ENCODE peak calls at places on chromosomes 7 and 10, in eight cellular contexts. V is left lung; M is naive thymus-derived CD4-positive, alpha-beta T cell; W is thoracic aorta; N is upper lobe of right lung; U is lung; L is heart left ventricle; J is lower lobe of right lung. O is an unnamed sample. For H3K4me1, the result is how much of the 10 kb centered on the place peaks cover.

GRCh38 chr10:71212249-71213126 is at the start of gene UNC5B:
- DNase-seq in L (peak), U (peak), M (peak), J (peak), N (peak), W (peak), V (peak), O (peak)

GRCh38 chr7:41048771-41049170 is 654.1 kb downstream of the INHBA start:
- DNase-seq in N (no peak), V (no peak), W (no peak), J (no peak), L (no peak), M (no peak), U (no peak), O (no peak)

GRCh38 chr7:37230221-37230620 is 218.4 kb downstream of the ELMO1 start:
- DNase-seq in W (no peak), M (no peak), J (no peak), L (no peak), N (no peak), V (no peak), U (no peak), O (peak)

GRCh38 chr7:30116771-30117170 is 18.0 kb upstream of the MTURN start:
- DNase-seq in U (no peak), V (no peak), J (no peak), W (peak), N (no peak), L (no peak), M (no peak), O (peak)

GRCh38 chr10:620971-621370 is 68.5 kb downstream of the DIP2C start:
- DNase-seq in L (no peak), U (no peak), M (no peak), J (peak), V (no peak), W (no peak), N (no peak), O (no peak)

GRCh38 chr7:92517626-92518025 is 10.7 kb downstream of the PEX1 start:
- DNase-seq in M (no peak), U (no peak), W (no peak), N (no peak), V (no peak), J (no peak), L (no peak), O (no peak)

GRCh38 chr10:84179059-84179710 is 5.6 kb downstream of the GPR15LG start:
- DNase-seq in V (no peak), J (no peak), W (no peak), U (no peak), N (no peak), M (no peak), L (no peak), O (no peak)

GRCh38 chr10:123573236-123574147 is 92.7 kb upstream of the GPR26 start:
- DNase-seq in W (no peak), L (no peak), N (peak), V (no peak), M (peak), U (peak), J (peak), O (no peak)

GRCh38 chr10:91049961-91050360 is 129.1 kb upstream of the ANKRD1 start:
- DNase-seq in N (no peak), U (no peak), M (no peak), L (no peak), W (no peak), J (no peak), V (no peak), O (no peak)

GRCh38 chr10:100008708-100009282 is 952 bp downstream of the DNMBP start:
- DNase-seq in V (no peak), L (no peak), N (no peak), J (no peak), U (no peak), W (no peak), M (no peak), O (no peak)

GRCh38 chr10:86857097-86857825 is 100.2 kb downstream of the MMRN2 start:
- DNase-seq in M (no peak), U (no peak), N (no peak), V (no peak), L (no peak), W (no peak), J (no peak), O (no peak)

GRCh38 chr10:95444792-95445191 is 116.4 kb downstream of the SORBS1 start:
- DNase-seq in V (no peak), U (no peak), L (no peak), N (no peak), J (no peak), M (no peak), W (no peak), O (no peak)
- H3K27ac ChIP-seq in V (peak), U (no peak), L (peak), N (peak), J (peak), M (no peak), W (peak), O (peak)

DNA sequence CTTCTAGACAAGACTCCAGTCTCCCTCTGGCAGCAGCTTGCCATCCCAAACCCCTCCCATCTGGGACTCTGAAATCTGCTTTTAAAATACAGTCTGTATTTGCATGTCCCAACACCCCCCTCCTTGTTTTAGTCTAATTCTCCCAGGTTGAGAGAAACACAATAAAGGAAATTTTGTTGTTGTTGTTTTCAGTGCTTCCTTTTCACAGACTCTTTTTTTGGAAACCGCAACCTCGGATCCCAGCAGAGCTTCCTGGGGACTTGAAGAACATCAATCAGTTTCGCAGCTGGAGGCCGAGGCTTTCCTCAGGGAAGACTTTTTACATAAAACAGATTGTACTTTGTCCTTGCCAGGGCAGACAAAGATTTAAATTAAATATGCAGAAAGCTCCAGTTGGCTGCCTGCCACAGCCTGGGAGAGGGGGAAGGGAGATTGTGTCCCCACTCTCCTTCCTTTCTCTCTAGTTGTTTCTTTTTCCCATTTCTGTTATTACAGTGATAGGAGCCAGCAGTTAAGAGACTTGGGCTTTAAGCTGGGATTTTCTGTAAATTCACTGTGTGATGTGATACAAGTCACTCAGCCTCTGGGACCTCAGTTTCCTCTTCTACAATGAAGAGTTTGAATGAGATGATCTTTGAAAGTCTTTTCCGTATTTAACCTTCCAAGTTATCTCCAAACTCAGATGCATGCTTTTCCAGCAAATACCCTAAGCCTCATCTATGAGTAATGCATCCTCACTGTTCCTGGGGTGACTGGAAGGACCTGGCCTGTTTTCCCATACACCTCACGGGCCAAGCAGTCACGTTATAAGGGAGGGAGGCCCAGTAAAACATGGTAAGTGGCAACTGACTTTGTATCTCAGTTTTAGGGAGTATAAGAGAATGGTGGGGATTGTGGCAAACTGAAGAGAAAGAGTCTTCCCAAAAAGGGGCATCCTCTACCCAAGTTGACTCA is 192.3 kb downstream of the REEP3 start:
- DNase-seq in N (no peak), U (no peak), W (no peak), V (peak), J (no peak), M (no peak), L (peak), O (no peak)
- H3K4me1 ChIP-seq in N (under half), U (under half), W (under half), V (under half), J (under half), M (under half), L (under half), O (under half)

GRCh38 chr7:151251926-151252835 is 3.7 kb upstream of the SMARCD3 start:
- DNase-seq in N (peak), V (peak), W (no peak), L (peak), M (no peak), J (peak), U (peak), O (no peak)
- H3K27ac ChIP-seq in N (peak), V (peak), W (peak), L (peak), M (no peak), J (peak), U (peak), O (peak)

DNA sequence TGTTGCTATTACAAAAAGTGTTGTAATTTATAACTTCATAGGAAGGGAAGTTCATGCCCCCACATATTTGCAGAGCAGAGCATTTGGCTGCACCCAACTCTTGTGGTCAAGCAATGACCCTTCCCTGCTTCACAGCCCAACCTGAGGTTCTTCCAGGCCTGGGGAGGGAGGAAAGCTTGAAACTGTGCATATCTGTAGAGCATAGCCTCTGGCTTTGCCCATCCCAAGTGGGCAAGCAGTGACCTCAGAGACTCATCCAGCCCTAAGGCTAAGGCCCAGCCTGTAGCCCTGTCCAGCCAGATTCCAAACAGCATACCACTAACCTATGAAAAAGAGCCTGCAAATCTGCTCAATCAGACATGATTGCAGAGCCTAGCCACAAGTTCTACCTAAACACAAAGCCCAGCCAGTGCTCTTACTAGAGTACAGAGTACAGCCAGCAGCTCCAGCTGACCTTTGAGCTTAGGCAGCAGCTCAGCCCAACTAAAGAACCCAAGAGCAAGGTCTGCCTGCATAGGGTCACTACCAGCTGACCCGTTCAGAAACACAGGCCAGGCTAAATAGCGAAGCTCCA is 14.4 kb upstream of the GSTK1 start:
- DNase-seq in J (no peak), U (no peak), W (no peak), M (no peak), N (no peak), L (no peak), V (no peak), O (no peak)
- H3K4me1 ChIP-seq in J (under half), U (under half), W (under half), M (half or more), N (under half), L (under half), V (under half), O (under half)

GRCh38 chr7:147413243-147413642 is 1177.3 kb upstream of the C7orf33 start:
- DNase-seq in J (no peak), M (no peak), N (no peak), V (no peak), L (no peak), U (no peak), W (no peak), O (no peak)

GRCh38 chr7:147415991-147416390 is 1174.6 kb upstream of the C7orf33 start:
- DNase-seq in M (no peak), L (no peak), V (no peak), N (no peak), J (no peak), W (no peak), U (no peak), O (no peak)

GRCh38 chr7:147411011-147411614 is 1179.5 kb upstream of the C7orf33 start:
- DNase-seq in W (no peak), V (no peak), L (no peak), U (no peak), N (no peak), M (no peak), J (no peak), O (no peak)

GRCh38 chr7:147412109-147412508 is 1178.5 kb upstream of the C7orf33 start:
- DNase-seq in W (no peak), L (no peak), M (no peak), N (no peak), U (no peak), V (no peak), J (no peak), O (no peak)

GRCh38 chr7:147412782-147413186 is 1177.8 kb upstream of the C7orf33 start:
- DNase-seq in U (no peak), M (no peak), N (no peak), W (no peak), L (no peak), J (no peak), V (no peak), O (no peak)
- H3K27ac ChIP-seq in U (no peak), M (no peak), N (no peak), W (no peak), L (no peak), J (peak), V (no peak), O (no peak)

GRCh38 chr7:44077061-44077460 is 5.3 kb downstream of the POLM start:
- DNase-seq in W (no peak), J (no peak), V (peak), N (no peak), U (no peak), M (no peak), L (no peak), O (no peak)
- H3K4me1 ChIP-seq in W (under half), J (under half), V (half or more), N (under half), U (under half), M (under half), L (under half), O (under half)

DNA sequence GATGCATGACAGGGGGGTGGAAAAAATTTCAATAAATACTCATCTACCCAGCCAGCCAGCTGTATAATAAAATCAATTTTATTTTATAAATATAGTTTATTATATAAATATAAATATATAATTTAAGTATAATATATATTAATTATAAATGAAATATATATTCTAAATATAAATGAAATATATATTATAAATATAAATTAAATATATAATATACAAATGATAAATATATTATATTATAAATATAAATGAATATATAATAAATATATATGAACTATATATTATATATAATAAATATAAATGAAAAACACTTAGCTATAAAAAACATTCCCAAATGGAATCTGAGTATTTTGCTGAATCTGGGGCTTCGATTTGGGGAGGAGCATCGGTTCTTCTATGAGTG is 79.4 kb upstream of the CDCA7L start:
- DNase-seq in N (no peak), J (no peak), U (no peak), W (no peak), V (no peak), M (no peak), L (no peak), O (no peak)
- H3K27ac ChIP-seq in N (no peak), J (no peak), U (no peak), W (no peak), V (no peak), M (no peak), L (no peak), O (no peak)

DNA sequence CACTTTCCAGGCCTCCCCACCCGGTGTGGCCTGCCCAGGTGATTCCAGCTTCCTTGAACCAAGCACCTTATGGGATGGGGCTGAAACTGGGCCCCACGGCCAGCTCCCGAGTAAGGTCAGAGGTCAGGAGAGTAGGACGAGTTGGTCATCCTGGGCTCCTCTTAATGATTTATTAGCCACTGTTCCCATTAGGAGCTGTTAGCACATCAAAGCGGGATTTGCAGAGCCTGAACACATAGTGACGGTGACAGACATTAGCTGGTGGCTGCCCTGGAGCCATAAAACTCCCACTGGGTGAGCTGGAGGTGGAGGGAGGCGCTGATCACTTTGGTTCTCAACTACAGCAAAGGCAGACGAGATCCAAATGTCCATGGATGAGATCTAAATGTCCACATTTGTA is 48.1 kb downstream of the COL13A1 start:
- DNase-seq in M (no peak), L (no peak), N (no peak), J (no peak), V (no peak), W (no peak), U (no peak), O (no peak)
- H3K4me1 ChIP-seq in M (under half), L (under half), N (under half), J (under half), V (under half), W (under half), U (under half), O (under half)

GRCh38 chr10:29618341-29619171 is 16.2 kb downstream of the SVIL start:
- DNase-seq in N (peak), U (peak), M (no peak), L (no peak), W (no peak), J (peak), V (peak), O (no peak)

GRCh38 chr10:29622382-29622885 is 12.3 kb downstream of the SVIL start:
- DNase-seq in V (no peak), N (no peak), M (no peak), W (no peak), L (no peak), U (no peak), J (no peak), O (no peak)

GRCh38 chr10:29619273-29619672 is 15.5 kb downstream of the SVIL start:
- DNase-seq in J (no peak), V (no peak), L (no peak), N (no peak), U (no peak), W (no peak), M (no peak), O (no peak)

GRCh38 chr10:29621161-29621560 is 13.6 kb downstream of the SVIL start:
- DNase-seq in L (no peak), V (no peak), U (no peak), M (no peak), N (no peak), W (no peak), J (no peak), O (peak)

DNA sequence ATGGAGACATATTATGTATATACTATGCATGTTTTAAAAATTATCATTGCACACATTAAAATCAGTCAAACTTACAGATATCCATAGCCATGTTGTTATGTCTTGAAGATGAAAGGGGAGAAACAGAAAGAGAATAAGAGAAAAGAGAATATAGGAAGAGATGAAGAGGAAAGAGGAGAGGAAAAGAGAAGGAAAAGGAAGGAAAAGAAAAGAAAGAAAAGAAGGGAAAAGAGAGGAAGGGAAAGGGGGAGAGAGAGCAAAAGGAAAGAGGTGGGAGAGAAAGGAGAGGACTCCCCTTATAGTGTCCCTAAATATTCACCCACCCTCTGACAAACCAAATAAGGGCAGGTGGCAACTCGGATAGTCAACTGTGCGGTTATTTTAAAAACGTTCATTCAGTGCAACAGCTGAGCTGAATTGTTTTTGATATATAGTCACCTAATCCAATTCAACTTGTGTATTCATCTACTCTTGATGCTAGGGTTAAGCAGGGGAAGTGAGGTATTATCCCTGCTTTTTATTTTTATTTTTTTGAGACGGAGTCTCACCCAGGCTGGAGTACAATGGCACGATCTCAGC is 14.6 kb downstream of the SVIL start:
- DNase-seq in U (no peak), V (no peak), L (no peak), W (no peak), M (no peak), J (no peak), N (no peak), O (no peak)
- H3K27ac ChIP-seq in U (no peak), V (no peak), L (peak), W (peak), M (no peak), J (no peak), N (no peak), O (peak)